ENCODE peak calls at places on chromosome 21, in ten cellular contexts. One of them, this sample, is unnamed.

GRCh38 chr21:23853796-23854379 is 1753.4 kb downstream of the MRPL39 start:
- DNase-seq in omental fat pad: no peak
- DNase-seq in left cardiac atrium: no peak
- DNase-seq in activated T-cell treated with anti-CD3 and anti-CD28 coated beads for 4 hours: no peak
- DNase-seq in naive thymus-derived CD4-positive, alpha-beta T cell: peak
- DNase-seq in PC-3: peak
- DNase-seq in central memory CD8-positive, alpha-beta T cell: no peak
- DNase-seq in cardiac muscle cell: peak
- DNase-seq in Calu3: peak
- DNase-seq in Right ventricle myocardium inferior: no peak
- DNase-seq in this sample: no peak

GRCh38 chr21:31920275-31920674 is 47.5 kb downstream of the HUNK start:
- DNase-seq in left cardiac atrium: no peak
- DNase-seq in omental fat pad: no peak
- DNase-seq in cardiac muscle cell: no peak
- DNase-seq in PC-3: no peak
- DNase-seq in central memory CD8-positive, alpha-beta T cell: no peak
- DNase-seq in naive thymus-derived CD4-positive, alpha-beta T cell: no peak
- DNase-seq in Calu3: no peak
- DNase-seq in activated T-cell treated with anti-CD3 and anti-CD28 coated beads for 4 hours: no peak
- DNase-seq in Right ventricle myocardium inferior: no peak
- DNase-seq in this sample: no peak

GRCh38 chr21:14706712-14707111 is 160.6 kb upstream of the SAMSN1 start:
- DNase-seq in PC-3: no peak
- DNase-seq in left cardiac atrium: no peak
- DNase-seq in activated T-cell treated with anti-CD3 and anti-CD28 coated beads for 4 hours: no peak
- DNase-seq in Calu3: no peak
- DNase-seq in Right ventricle myocardium inferior: no peak
- DNase-seq in omental fat pad: no peak
- DNase-seq in central memory CD8-positive, alpha-beta T cell: no peak
- DNase-seq in naive thymus-derived CD4-positive, alpha-beta T cell: no peak
- DNase-seq in cardiac muscle cell: no peak
- DNase-seq in this sample: no peak

GRCh38 chr21:33769057-33769456 is 126.8 kb downstream of the ITSN1 start:
- DNase-seq in omental fat pad: no peak
- DNase-seq in central memory CD8-positive, alpha-beta T cell: no peak
- DNase-seq in cardiac muscle cell: peak
- DNase-seq in Calu3: no peak
- DNase-seq in naive thymus-derived CD4-positive, alpha-beta T cell: no peak
- DNase-seq in activated T-cell treated with anti-CD3 and anti-CD28 coated beads for 4 hours: no peak
- DNase-seq in Right ventricle myocardium inferior: no peak
- DNase-seq in left cardiac atrium: no peak
- DNase-seq in PC-3: no peak
- DNase-seq in this sample: no peak

GRCh38 chr21:35609263-35609662 is 451.1 kb downstream of the SETD4 start:
- DNase-seq in Calu3: no peak
- DNase-seq in Right ventricle myocardium inferior: no peak
- DNase-seq in omental fat pad: no peak
- DNase-seq in naive thymus-derived CD4-positive, alpha-beta T cell: no peak
- DNase-seq in cardiac muscle cell: no peak
- DNase-seq in left cardiac atrium: no peak
- DNase-seq in PC-3: no peak
- DNase-seq in central memory CD8-positive, alpha-beta T cell: no peak
- DNase-seq in activated T-cell treated with anti-CD3 and anti-CD28 coated beads for 4 hours: no peak
- DNase-seq in this sample: no peak

GRCh38 chr21:43191971-43192370 is 23.2 kb downstream of the CRYAA start:
- DNase-seq in omental fat pad: no peak
- DNase-seq in PC-3: no peak
- DNase-seq in central memory CD8-positive, alpha-beta T cell: no peak
- DNase-seq in naive thymus-derived CD4-positive, alpha-beta T cell: no peak
- DNase-seq in Calu3: no peak
- DNase-seq in Right ventricle myocardium inferior: no peak
- DNase-seq in activated T-cell treated with anti-CD3 and anti-CD28 coated beads for 4 hours: no peak
- DNase-seq in cardiac muscle cell: no peak
- DNase-seq in left cardiac atrium: no peak
- DNase-seq in this sample: no peak

GRCh38 chr21:41250519-41250918 is 66.1 kb upstream of the FAM3B start:
- DNase-seq in activated T-cell treated with anti-CD3 and anti-CD28 coated beads for 4 hours: no peak
- DNase-seq in cardiac muscle cell: peak
- DNase-seq in omental fat pad: no peak
- DNase-seq in Calu3: no peak
- DNase-seq in Right ventricle myocardium inferior: no peak
- DNase-seq in central memory CD8-positive, alpha-beta T cell: no peak
- DNase-seq in PC-3: peak
- DNase-seq in naive thymus-derived CD4-positive, alpha-beta T cell: no peak
- DNase-seq in left cardiac atrium: no peak
- DNase-seq in this sample: no peak

GRCh38 chr21:42164818-42165217 is 54.1 kb upstream of the ABCG1 start:
- DNase-seq in left cardiac atrium: no peak
- DNase-seq in Right ventricle myocardium inferior: no peak
- DNase-seq in PC-3: no peak
- DNase-seq in omental fat pad: no peak
- DNase-seq in activated T-cell treated with anti-CD3 and anti-CD28 coated beads for 4 hours: no peak
- DNase-seq in central memory CD8-positive, alpha-beta T cell: no peak
- DNase-seq in Calu3: no peak
- DNase-seq in naive thymus-derived CD4-positive, alpha-beta T cell: no peak
- DNase-seq in cardiac muscle cell: no peak
- DNase-seq in this sample: no peak

GRCh38 chr21:20591294-20591693 is 406.9 kb upstream of the NCAM2 start:
- DNase-seq in central memory CD8-positive, alpha-beta T cell: no peak
- DNase-seq in cardiac muscle cell: no peak
- DNase-seq in left cardiac atrium: no peak
- DNase-seq in activated T-cell treated with anti-CD3 and anti-CD28 coated beads for 4 hours: no peak
- DNase-seq in PC-3: peak
- DNase-seq in naive thymus-derived CD4-positive, alpha-beta T cell: no peak
- DNase-seq in omental fat pad: no peak
- DNase-seq in Right ventricle myocardium inferior: no peak
- DNase-seq in Calu3: no peak
- DNase-seq in this sample: no peak

GRCh38 chr21:35932232-35932911 is 128.0 kb downstream of the SETD4 start:
- DNase-seq in Calu3: no peak
- DNase-seq in central memory CD8-positive, alpha-beta T cell: no peak
- DNase-seq in naive thymus-derived CD4-positive, alpha-beta T cell: peak
- DNase-seq in activated T-cell treated with anti-CD3 and anti-CD28 coated beads for 4 hours: no peak
- DNase-seq in Right ventricle myocardium inferior: peak
- DNase-seq in left cardiac atrium: peak
- DNase-seq in cardiac muscle cell: peak
- DNase-seq in PC-3: peak
- DNase-seq in omental fat pad: no peak
- DNase-seq in this sample: no peak

GRCh38 chr21:44982558-44983244 is 42.9 kb downstream of the SLX9 start:
- DNase-seq in PC-3: peak
- DNase-seq in activated T-cell treated with anti-CD3 and anti-CD28 coated beads for 4 hours: no peak
- DNase-seq in naive thymus-derived CD4-positive, alpha-beta T cell: no peak
- DNase-seq in left cardiac atrium: peak
- DNase-seq in omental fat pad: no peak
- DNase-seq in Calu3: no peak
- DNase-seq in central memory CD8-positive, alpha-beta T cell: no peak
- DNase-seq in Right ventricle myocardium inferior: peak
- DNase-seq in cardiac muscle cell: peak
- DNase-seq in this sample: peak

This sample was measured in kidney.